ENCODE peak calls at places on chromosomes 6 and 20, in nine cellular contexts. I, L, P, D, H, K, T, C and R are unnamed samples.

GRCh38 chr6:113774122-113774835 is 82.9 kb upstream of the MARCKS start:
- ATAC-seq in I (no peak), L (peak), P (no peak), D (no peak), H (no peak), K (no peak), T (no peak), C (no peak), R (peak)

GRCh38 chr20:56752274-56752673 is 123.2 kb downstream of the TFAP2C start:
- ATAC-seq in I (no peak), L (no peak), P (no peak), D (no peak), H (no peak), K (no peak), T (no peak), C (no peak), R (no peak)

GRCh38 chr20:53837126-53837826 is 233.1 kb downstream of the BCAS1 start:
- ATAC-seq in I (no peak), L (no peak), P (no peak), D (no peak), H (no peak), K (no peak), T (no peak), C (no peak), R (no peak)

GRCh38 chr20:50110141-50111047 is 2.6 kb downstream of the UBE2V1 start:
- ATAC-seq in I (peak), L (no peak), P (no peak), D (no peak), H (peak), K (peak), T (peak), C (peak), R (peak)

GRCh38 chr6:15474196-15474595 is 188.6 kb downstream of the DTNBP1 start:
- ATAC-seq in I (no peak), L (no peak), P (no peak), D (no peak), H (no peak), K (no peak), T (no peak), C (no peak), R (no peak)

GRCh38 chr6:24775520-24776058 is 852 bp downstream of the GMNN start:
- ATAC-seq in I (no peak), L (no peak), P (peak), D (peak), H (peak), K (peak), T (no peak), C (peak), R (no peak)

GRCh38 chr6:20259316-20260049 is 47.2 kb upstream of the MBOAT1 start:
- ATAC-seq in I (no peak), L (no peak), P (no peak), D (no peak), H (no peak), K (no peak), T (no peak), C (no peak), R (no peak)

GRCh38 chr6:30781362-30781696 is 37.0 kb upstream of the IER3 start:
- ATAC-seq in I (no peak), L (no peak), P (peak), D (peak), H (no peak), K (no peak), T (no peak), C (no peak), R (no peak)

GRCh38 chr20:32355417-32355841 is 2.7 kb upstream of the ASXL1 start:
- ATAC-seq in I (no peak), L (no peak), P (no peak), D (no peak), H (no peak), K (no peak), T (no peak), C (no peak), R (peak)

GRCh38 chr20:3733119-3733995 is 872 bp downstream of the HSPA12B start:
- ATAC-seq in I (no peak), L (peak), P (peak), D (peak), H (no peak), K (no peak), T (no peak), C (no peak), R (no peak)

GRCh38 chr20:15763344-15763743 is 809.9 kb downstream of the KIF16B start:
- ATAC-seq in I (no peak), L (no peak), P (no peak), D (no peak), H (no peak), K (no peak), T (no peak), C (no peak), R (no peak)

GRCh38 chr6:112680076-112680475 is 332.9 kb downstream of the RFPL4B start:
- ATAC-seq in I (no peak), L (no peak), P (no peak), D (no peak), H (no peak), K (no peak), T (no peak), C (no peak), R (no peak)

GRCh38 chr20:17636523-17637412 is 45.3 kb downstream of the RRBP1 start:
- ATAC-seq in I (no peak), L (peak), P (peak), D (peak), H (no peak), K (no peak), T (no peak), C (no peak), R (no peak)

GRCh38 chr6:392441-393390 is 1.2 kb downstream of the IRF4 start:
- ATAC-seq in I (peak), L (peak), P (peak), D (no peak), H (peak), K (peak), T (no peak), C (no peak), R (peak)

GRCh38 chr6:24458937-24459336 is 30.4 kb downstream of the GPLD1 start:
- ATAC-seq in I (no peak), L (no peak), P (no peak), D (no peak), H (no peak), K (no peak), T (no peak), C (no peak), R (no peak)